ENCODE peak calls at places on chromosomes 1 and 21, in six cellular contexts. I, R, D, L, O and Y are unnamed samples.

GRCh38 chr1:40861227-40862003 is 748 bp downstream of the CITED4 start:
- DNase-seq in I (peak; percentile 48), R (no peak), D (peak; percentile 61), L (peak; percentile 60), O (peak; percentile 74), Y (peak; percentile 44)

GRCh38 chr1:208604295-208604694 is 360.1 kb upstream of the PLXNA2 start:
- DNase-seq in I (no peak), R (no peak), D (no peak), L (peak; percentile 25), O (no peak), Y (no peak)

GRCh38 chr1:59012378-59012777 is 228.5 kb upstream of the JUN start:
- DNase-seq in I (no peak), R (no peak), D (no peak), L (no peak), O (no peak), Y (no peak)

GRCh38 chr1:15750924-15751323 is 7.7 kb upstream of the FBLIM1 start:
- DNase-seq in I (no peak), R (no peak), D (no peak), L (no peak), O (no peak), Y (no peak)

GRCh38 chr1:62187548-62187947 is 7.1 kb upstream of the L1TD1 start:
- DNase-seq in I (no peak), R (no peak), D (no peak), L (no peak), O (no peak), Y (no peak)

GRCh38 chr1:89692601-89693503 is 59.9 kb downstream of the LRRC8C start:
- DNase-seq in I (peak; percentile 79), R (no peak), D (no peak), L (peak; percentile 84), O (no peak), Y (no peak)

GRCh38 chr1:179021873-179022272 is 3.8 kb upstream of the FAM20B start:
- DNase-seq in I (peak; percentile 51), R (no peak), D (no peak), L (no peak), O (no peak), Y (no peak)

GRCh38 chr1:31621872-31622730 is 4.6 kb downstream of the HCRTR1 start:
- DNase-seq in I (no peak), R (no peak), D (no peak), L (no peak), O (no peak), Y (no peak)

GRCh38 chr1:25687221-25688017 is 70.8 kb downstream of the MAN1C1 start:
- DNase-seq in I (no peak), R (no peak), D (no peak), L (no peak), O (no peak), Y (no peak)

GRCh38 chr1:32470991-32471694 is 6.3 kb downstream of the ZBTB8B start:
- DNase-seq in I (no peak), R (peak; percentile 81), D (peak; percentile 66), L (peak; percentile 5), O (peak; percentile 49), Y (no peak)

GRCh38 chr1:15954316-15954715 is 21.6 kb downstream of the ZBTB17 start:
- DNase-seq in I (no peak), R (no peak), D (no peak), L (no peak), O (no peak), Y (no peak)

GRCh38 chr1:84406209-84406917 is 8.1 kb downstream of the DNASE2B start:
- DNase-seq in I (peak; percentile 46), R (no peak), D (no peak), L (no peak), O (no peak), Y (no peak)

GRCh38 chr1:206656936-206657335 is 21.6 kb downstream of the DYRK3 start:
- DNase-seq in I (no peak), R (no peak), D (no peak), L (no peak), O (no peak), Y (no peak)

GRCh38 chr1:157371826-157372225 is 180.5 kb downstream of the FCRL5 start:
- DNase-seq in I (no peak), R (no peak), D (no peak), L (no peak), O (peak; percentile 17), Y (no peak)

GRCh38 chr1:121519042-121519755 is 334.4 kb downstream of the SRGAP2C start:
- DNase-seq in I (no peak), R (peak; percentile 91), D (peak; percentile 88), L (peak; percentile 33), O (peak; percentile 88), Y (peak; percentile 60)
- H3K4ac ChIP-seq in I (no peak overlapping the region), R (no peak overlapping the region), D (peak overlapping the region; percentile 60), L (peak overlapping the region; percentile 10), O (no peak overlapping the region), Y (peak overlapping the region; percentile 84)

GRCh38 chr1:229409616-229410369 is 24.1 kb downstream of the ACTA1 start:
- DNase-seq in I (no peak), R (peak; percentile 33), D (no peak), L (no peak), O (no peak), Y (no peak)
- H3K4ac ChIP-seq in I (no peak overlapping the region), R (no peak overlapping the region), D (no peak overlapping the region), L (no peak overlapping the region), O (no peak overlapping the region), Y (no peak overlapping the region)

GRCh38 chr1:151617995-151618394 is 6.1 kb downstream of the SNX27 start:
- DNase-seq in I (no peak), R (no peak), D (no peak), L (no peak), O (no peak), Y (no peak)
- H3K4ac ChIP-seq in I (no peak overlapping the region), R (no peak overlapping the region), D (no peak overlapping the region), L (no peak overlapping the region), O (no peak overlapping the region), Y (no peak overlapping the region)

DNA sequence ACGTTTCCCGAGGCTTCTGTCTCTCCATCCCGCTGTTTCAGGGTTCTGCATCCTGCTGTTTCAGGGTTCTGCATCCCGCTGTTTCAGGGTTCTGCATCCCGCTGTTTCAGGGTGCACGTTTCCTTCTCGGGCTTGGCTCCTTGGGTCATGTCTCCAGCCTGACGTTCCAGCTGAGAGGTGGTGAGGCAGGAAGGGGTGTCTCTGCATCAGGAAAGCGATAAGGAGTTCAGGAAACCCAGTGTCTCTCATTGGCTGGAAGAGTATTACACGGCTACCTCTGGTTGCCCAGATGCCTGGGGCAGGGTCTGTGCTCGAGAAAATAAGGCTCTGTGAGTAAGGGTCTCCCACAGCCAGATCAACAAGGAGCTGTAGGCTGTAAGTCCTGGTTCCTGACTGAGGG is 21.1 kb downstream of the ADARB1 start:
- DNase-seq in I (no peak), R (no peak), D (no peak), L (no peak), O (no peak), Y (no peak)
- H3K4ac ChIP-seq in I (no peak overlapping the region), R (no peak overlapping the region), D (no peak overlapping the region), L (no peak overlapping the region), O (no peak overlapping the region), Y (no peak overlapping the region)

GRCh38 chr1:86395771-86396502 is at the start of gene ODF2L:
- DNase-seq in I (peak; percentile 74), R (peak; percentile 96), D (peak; percentile 93), L (peak; percentile 94), O (peak; percentile 89), Y (peak; percentile 82)
- H3K4ac ChIP-seq in I (peak within 1 kb of the TSS; percentile 70), R (no peak within 1 kb of the TSS), D (peak within 1 kb of the TSS; percentile 25), L (peak within 1 kb of the TSS; percentile 57), O (no peak within 1 kb of the TSS), Y (no peak within 1 kb of the TSS)